ENCODE peak calls at places on chromosomes 6 and 20, in seven cellular contexts. K is ovary, Y is AG10803, B is dorsolateral prefrontal cortex, D is GM20000, S is left ventricle myocardium inferior, L is neural crest cell. N is an unnamed sample.

GRCh38 chr6:35493307-35493983 is 3.4 kb downstream of the TEAD3 start:
- DNase-seq in L (no peak), D (no peak), Y (no peak), S (peak; percentile 16), B (no peak), K (no peak), N (no peak)

GRCh38 chr20:50224553-50225255 is 34.1 kb downstream of the CEBPB start:
- DNase-seq in S (peak; percentile 61), B (peak; percentile 58), D (no peak), K (peak; percentile 87), Y (peak; percentile 98), L (no peak), N (no peak)

GRCh38 chr6:108080010-108080780 is 5.7 kb upstream of the OSTM1 start:
- DNase-seq in D (no peak), Y (peak; percentile 43), S (no peak), L (no peak), B (no peak), K (no peak), N (no peak)

GRCh38 chr6:11615214-11615602 is 77.7 kb downstream of the TMEM170B start:
- DNase-seq in B (no peak), Y (peak; percentile 51), L (no peak), S (no peak), K (no peak), D (no peak), N (no peak)

GRCh38 chr20:32439132-32439829 is 81.2 kb downstream of the ASXL1 start:
- DNase-seq in S (no peak), L (no peak), Y (peak; percentile 90), D (no peak), B (no peak), K (no peak), N (peak; percentile 54)

GRCh38 chr6:156461647-156462046 is 315.5 kb upstream of the ARID1B start:
- DNase-seq in B (no peak), K (no peak), L (no peak), S (no peak), Y (no peak), D (no peak), N (no peak)

GRCh38 chr6:132513821-132514545 is 1.1 kb upstream of the STX7 start:
- DNase-seq in Y (no peak), D (no peak), L (no peak), S (no peak), K (no peak), B (no peak), N (no peak)

GRCh38 chr6:141464490-141464889 is 668.2 kb upstream of the GJE1 start:
- DNase-seq in B (no peak), D (peak; percentile 30), L (no peak), S (no peak), K (no peak), Y (peak; percentile 83), N (no peak)

GRCh38 chr6:73923899-73924485 is 228.0 kb downstream of the CD109 start:
- DNase-seq in B (no peak), Y (peak; percentile 87), L (no peak), K (no peak), D (no peak), S (no peak), N (no peak)

GRCh38 chr6:100257661-100258395 is 206.9 kb downstream of the SIM1 start:
- DNase-seq in L (no peak), Y (peak; percentile 52), B (no peak), D (peak; percentile 28), S (no peak), K (no peak), N (no peak)

GRCh38 chr20:62032606-62033368 is 32.9 kb downstream of the TAF4 start:
- DNase-seq in L (no peak), D (no peak), S (no peak), Y (peak; percentile 40), K (no peak), B (peak; percentile 36), N (no peak)

GRCh38 chr20:56222945-56223344 is 25.6 kb upstream of the MC3R start:
- DNase-seq in S (no peak), B (no peak), K (no peak), L (no peak), Y (no peak), D (no peak), N (no peak)

GRCh38 chr20:2806351-2806701 is 5.9 kb upstream of the CPXM1 start:
- DNase-seq in K (no peak), D (no peak), L (no peak), Y (no peak), S (no peak), B (no peak), N (no peak)

GRCh38 chr20:35166242-35166830 is 5.5 kb upstream of the PROCR start:
- DNase-seq in Y (no peak), S (peak; percentile 70), K (peak; percentile 22), B (no peak), L (no peak), D (no peak), N (no peak)

GRCh38 chr20:50592282-50593004 is 82.3 kb downstream of the PTPN1 start:
- DNase-seq in D (no peak), S (peak; percentile 73), Y (no peak), K (peak; percentile 67), B (no peak), L (no peak), N (no peak)

GRCh38 chr6:24910850-24911712 is 24.7 kb downstream of the RIPOR2 start:
- DNase-seq in D (peak; percentile 56), B (peak; percentile 77), L (peak; percentile 36), K (peak; percentile 40), S (peak; percentile 60), Y (peak; percentile 53), N (peak; percentile 75)

GRCh38 chr6:129289442-129289841 is 406.5 kb downstream of the LAMA2 start:
- DNase-seq in S (no peak), L (no peak), Y (no peak), D (no peak), B (no peak), K (no peak), N (no peak)

GRCh38 chr6:37868447-37868825 is 48.9 kb downstream of the ZFAND3 start:
- DNase-seq in S (no peak), L (no peak), Y (peak; percentile 82), B (no peak), K (no peak), D (no peak), N (no peak)

GRCh38 chr6:133590196-133590595 is 298.7 kb upstream of the TCF21 start:
- DNase-seq in Y (no peak), L (no peak), K (no peak), B (no peak), D (no peak), S (no peak), N (no peak)

GRCh38 chr6:160583805-160584204 is 80.3 kb downstream of the LPA start:
- DNase-seq in Y (no peak), D (no peak), K (no peak), B (no peak), S (no peak), L (no peak), N (no peak)

GRCh38 chr6:21354805-21355238 is 238.7 kb upstream of the SOX4 start:
- DNase-seq in K (no peak), B (no peak), L (no peak), S (no peak), D (peak; percentile 17), Y (no peak), N (no peak)

GRCh38 chr6:39938773-39939381 is 4.6 kb upstream of the MOCS1 start:
- DNase-seq in D (no peak), S (no peak), K (no peak), Y (no peak), B (no peak), L (no peak), N (no peak)

GRCh38 chr6:47165918-47166317 is 123.8 kb upstream of the ADGRF1 start:
- DNase-seq in K (no peak), L (no peak), B (no peak), Y (peak; percentile 45), D (no peak), S (no peak), N (no peak)

GRCh38 chr6:15715060-15715459 is 52.2 kb upstream of the DTNBP1 start:
- DNase-seq in S (no peak), B (no peak), Y (peak; percentile 1), K (no peak), L (no peak), D (no peak), N (no peak)

GRCh38 chr20:46683939-46684750 is 5.1 kb downstream of the TP53RK start:
- DNase-seq in Y (peak; percentile 68), L (peak; percentile 35), K (peak; percentile 53), B (no peak), D (no peak), S (peak; percentile 33), N (peak; percentile 74)

GRCh38 chr20:46688151-46689081 is 828 bp downstream of the TP53RK start:
- DNase-seq in B (no peak), S (no peak), L (no peak), Y (no peak), D (no peak), K (no peak), N (no peak)

GRCh38 chr20:46690219-46691111 is 1.2 kb upstream of the TP53RK start:
- DNase-seq in Y (no peak), L (no peak), S (no peak), K (no peak), D (no peak), B (no peak), N (no peak)

GRCh38 chr20:46689754-46690085 is 476 bp upstream of the TP53RK start:
- DNase-seq in L (no peak), Y (no peak), B (no peak), D (no peak), S (no peak), K (no peak), N (no peak)

GRCh38 chr20:46689082-46689753 is at the start of gene TP53RK:
- DNase-seq in Y (peak; percentile 100), S (peak; percentile 99), D (peak; percentile 99), B (peak; percentile 98), L (peak; percentile 95), K (peak; percentile 99), N (peak; percentile 96)
- TF ChIP-seq CTCF in Y (peak; percentile 20), S (peak; percentile 66), D (no peak), B (peak; percentile 39), L (peak; percentile 49), K (peak; percentile 64), N (peak; percentile 70)

GRCh38 chr6:30259140-30260035 is 46.2 kb upstream of the TRIM26 start:
- DNase-seq in K (peak; percentile 64), S (peak; percentile 56), B (peak; percentile 85), L (peak; percentile 58), D (peak; percentile 92), Y (peak; percentile 72), N (peak; percentile 74)
- TF ChIP-seq CTCF in K (no peak), S (peak; percentile 44), B (no peak), L (peak; percentile 52), D (peak; percentile 42), Y (peak; percentile 41), N (no peak)

GRCh38 chr6:118650500-118651281 is 700 bp downstream of the CEP85L start:
- DNase-seq in Y (peak; percentile 46), B (peak; percentile 54), D (peak; percentile 59), L (peak; percentile 37), S (peak; percentile 53), K (peak; percentile 53), N (peak; percentile 73)
- TF ChIP-seq CTCF in Y (no peak), B (no peak), D (no peak), L (peak; percentile 37), S (peak; percentile 44), K (peak; percentile 58), N (peak; percentile 52)

DNA sequence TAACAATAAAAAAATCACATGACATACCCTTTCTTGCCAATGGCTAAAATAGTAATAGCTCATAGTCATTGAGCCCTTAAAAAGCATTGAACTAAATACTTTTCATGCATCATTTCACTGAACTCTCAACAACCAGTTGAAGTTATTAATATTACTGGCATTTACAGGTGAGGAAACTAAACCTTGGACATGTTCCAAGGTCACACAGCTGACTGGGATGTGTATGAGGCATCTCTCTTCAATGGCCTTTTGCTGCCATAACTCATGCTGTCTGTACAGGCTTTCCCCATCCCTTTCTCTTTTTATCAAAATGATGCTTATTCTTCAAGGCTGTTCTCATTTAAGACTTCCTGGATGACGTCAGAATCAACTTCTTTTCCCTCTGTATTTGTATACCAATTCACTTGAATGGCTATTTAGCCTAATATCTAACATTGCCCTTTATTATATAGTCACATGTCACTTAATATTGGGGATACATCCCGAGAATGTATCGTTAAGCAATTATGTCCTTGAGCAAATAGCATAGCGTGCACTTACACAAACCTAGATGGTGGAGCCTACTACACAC is 476.4 kb downstream of the KIF16B start:
- DNase-seq in K (no peak), L (no peak), B (no peak), Y (no peak), D (no peak), S (no peak), N (no peak)
- TF ChIP-seq CTCF in K (no peak), L (no peak), B (no peak), Y (no peak), D (no peak), S (no peak), N (no peak)